ENCODE peak calls at places on chromosomes 2 and 18, in ten cellular contexts. X is stimulated activated CD4-positive, alpha-beta T cell treated with anti-CD3 and anti-CD28 coated beads, Interleukin-2, amount 100 ng/mL, for 48 hours; G is SW480; V is AML-193; H is effector CD8-positive, alpha-beta T cell; P is ELR; Q is GM19239; M is fibroblast of pulmonary artery; R is BE2C; K is astrocyte of the hippocampus. L is an unnamed sample.

GRCh38 chr2:219551412-219551811 is 7.6 kb downstream of the TMEM198 start:
- DNase-seq in M (peak), H (no peak), K (peak), R (peak), G (no peak), V (no peak), P (peak), Q (no peak), X (no peak), L (no peak)

GRCh38 chr2:20156826-20157605 is 67.9 kb downstream of the SDC1 start:
- DNase-seq in R (no peak), V (no peak), M (no peak), X (no peak), H (no peak), K (peak), Q (no peak), G (peak), P (no peak), L (no peak)

GRCh38 chr2:18991177-18992168 is 366.9 kb downstream of the OSR1 start:
- DNase-seq in H (no peak), V (no peak), R (no peak), M (peak), K (peak), Q (no peak), P (peak), G (no peak), X (no peak), L (peak)

GRCh38 chr2:238585836-238586821 is 159.4 kb downstream of the ASB1 start:
- DNase-seq in M (no peak), P (no peak), G (no peak), H (no peak), V (no peak), R (no peak), K (peak), Q (no peak), X (no peak), L (no peak)

GRCh38 chr2:164589522-164589921 is 31.8 kb downstream of the GRB14 start:
- DNase-seq in H (no peak), G (no peak), M (peak), V (no peak), P (no peak), X (no peak), K (peak), Q (no peak), R (no peak), L (no peak)

GRCh38 chr18:35458677-35459441 is 38.9 kb downstream of the INO80C start:
- DNase-seq in K (peak), Q (no peak), R (peak), V (no peak), H (no peak), X (no peak), G (peak), P (peak), M (peak), L (no peak)

GRCh38 chr2:23624378-23624777 is 239.4 kb downstream of the KLHL29 start:
- DNase-seq in R (no peak), H (no peak), K (no peak), P (peak), G (no peak), M (peak), X (peak), Q (no peak), V (peak), L (no peak)

GRCh38 chr2:152189622-152190495 is 14.3 kb upstream of the STAM2 start:
- DNase-seq in M (peak), K (peak), X (no peak), R (peak), Q (peak), P (peak), G (peak), H (no peak), V (peak), L (no peak)

GRCh38 chr18:11986061-11986460 is 4.8 kb downstream of the IMPA2 start:
- DNase-seq in Q (no peak), P (no peak), K (no peak), X (no peak), R (no peak), H (no peak), G (no peak), M (no peak), V (peak), L (no peak)

GRCh38 chr18:61199131-61199903 is 133.9 kb upstream of the CDH20 start:
- DNase-seq in Q (no peak), P (no peak), R (no peak), M (peak), G (no peak), V (no peak), K (peak), X (no peak), H (no peak), L (no peak)

GRCh38 chr2:234979204-234980167 is 27.7 kb downstream of the SH3BP4 start:
- DNase-seq in G (peak), M (peak), V (no peak), R (no peak), H (no peak), K (peak), Q (no peak), X (no peak), P (no peak), L (no peak)

GRCh38 chr2:145488571-145488970 is 968.7 kb upstream of the ZEB2 start:
- DNase-seq in G (no peak), Q (no peak), X (no peak), M (no peak), P (no peak), R (no peak), H (no peak), V (no peak), K (peak), L (no peak)

GRCh38 chr2:121527009-121527682 is 3.5 kb upstream of the RNU4ATAC start:
- DNase-seq in K (no peak), M (peak), P (no peak), V (no peak), R (no peak), X (peak), Q (no peak), H (no peak), G (no peak), L (no peak)

GRCh38 chr2:210998334-210998733 is 441.9 kb downstream of the CPS1 start:
- DNase-seq in K (no peak), M (no peak), H (no peak), R (no peak), G (no peak), P (no peak), Q (no peak), V (no peak), X (no peak), L (no peak)

GRCh38 chr2:6845312-6845711 is 20.4 kb downstream of the CMPK2 start:
- DNase-seq in P (peak), V (no peak), H (no peak), M (peak), Q (no peak), K (peak), R (no peak), X (no peak), G (no peak), L (no peak)

GRCh38 chr2:172704072-172704936 is 31.3 kb upstream of the RAPGEF4 start:
- DNase-seq in V (peak), X (no peak), P (peak), G (peak), K (peak), Q (no peak), M (peak), R (no peak), H (no peak), L (no peak)

GRCh38 chr2:148552675-148553331 is 91.7 kb upstream of the EPC2 start:
- DNase-seq in G (no peak), H (peak), X (no peak), P (peak), R (no peak), Q (peak), K (no peak), M (no peak), V (peak), L (no peak)

GRCh38 chr2:167939513-167940360 is 307.7 kb downstream of the STK39 start:
- DNase-seq in X (no peak), M (no peak), Q (no peak), P (no peak), H (no peak), V (peak), K (no peak), R (no peak), G (no peak), L (no peak)

GRCh38 chr2:85674417-85674816 is 6.4 kb upstream of the SFTPB start:
- DNase-seq in H (no peak), K (no peak), Q (no peak), V (peak), P (no peak), X (no peak), G (no peak), R (no peak), M (no peak), L (peak)

GRCh38 chr2:128359841-128360240 is 41.2 kb upstream of the HS6ST1 start:
- DNase-seq in G (no peak), R (no peak), X (no peak), M (no peak), H (no peak), V (no peak), K (no peak), P (no peak), Q (no peak), L (no peak)

GRCh38 chr2:38093503-38093902 is 17.6 kb upstream of the CYP1B1 start:
- DNase-seq in X (no peak), V (no peak), Q (no peak), H (no peak), M (no peak), G (no peak), R (no peak), P (peak), K (no peak), L (no peak)

GRCh38 chr2:54558188-54558975 is 102.3 kb downstream of the SPTBN1 start:
- DNase-seq in V (peak), Q (no peak), G (peak), X (peak), M (peak), K (peak), H (peak), R (peak), P (peak), L (no peak)

GRCh38 chr18:70415823-70416488 is 127.1 kb downstream of the SOCS6 start:
- DNase-seq in M (no peak), V (no peak), Q (no peak), X (no peak), P (no peak), G (peak), R (no peak), H (no peak), K (no peak), L (no peak)

GRCh38 chr2:96727431-96727830 is 12.4 kb downstream of the LMAN2L start:
- DNase-seq in M (peak), H (no peak), P (no peak), R (no peak), V (peak), Q (no peak), K (no peak), G (no peak), X (no peak), L (no peak)

GRCh38 chr2:44942304-44943030 is 965 bp downstream of the SIX3 start:
- DNase-seq in P (no peak), V (no peak), M (no peak), G (no peak), H (no peak), Q (no peak), X (no peak), R (peak), K (peak), L (no peak)

GRCh38 chr18:76399613-76400391 is 95.2 kb downstream of the ZNF516 start:
- DNase-seq in K (no peak), G (no peak), M (no peak), R (no peak), P (no peak), H (no peak), Q (no peak), X (no peak), V (no peak), L (no peak)

GRCh38 chr18:76553715-76554603 is 58.9 kb upstream of the ZNF516 start:
- DNase-seq in R (no peak), V (peak), H (no peak), Q (no peak), M (peak), G (peak), X (no peak), P (peak), K (no peak), L (no peak)

GRCh38 chr2:187187521-187187920 is 260.5 kb downstream of the CALCRL start:
- DNase-seq in P (no peak), V (no peak), G (no peak), H (no peak), M (no peak), X (no peak), Q (no peak), R (no peak), K (no peak), L (no peak)

GRCh38 chr2:132670104-132670960 is at the start of gene LYPD1:
- DNase-seq in Q (no peak), K (peak), X (no peak), G (peak), M (no peak), P (peak), R (no peak), V (no peak), H (no peak), L (no peak)

GRCh38 chr2:161238559-161239415 is 69.4 kb upstream of the PSMD14 start:
- DNase-seq in R (peak), G (peak), M (peak), Q (peak), V (no peak), K (peak), P (peak), X (no peak), H (peak), L (peak)

L was measured in gastrocnemius medialis.